ENCODE peak calls at places on chromosomes 11 and 22, in ten cellular contexts. One of them, this sample, is unnamed.

GRCh38 chr11:103682318-103683184 is 353.9 kb upstream of the DDI1 start:
- DNase-seq in thoracic aorta: peak
- DNase-seq in keratinocyte: peak
- DNase-seq in heart right ventricle: peak
- DNase-seq in brain microvascular endothelial cell: peak
- DNase-seq in H9: peak
- DNase-seq in fibroblast of mammary gland: peak
- DNase-seq in stomach: peak
- DNase-seq in psoas muscle: peak
- DNase-seq in tibial artery: peak
- DNase-seq in this sample: peak

GRCh38 chr11:112861356-112861755 is 99.9 kb upstream of the NCAM1 start:
- DNase-seq in thoracic aorta: no peak
- DNase-seq in keratinocyte: no peak
- DNase-seq in heart right ventricle: no peak
- DNase-seq in brain microvascular endothelial cell: no peak
- DNase-seq in H9: no peak
- DNase-seq in fibroblast of mammary gland: no peak
- DNase-seq in stomach: no peak
- DNase-seq in psoas muscle: no peak
- DNase-seq in tibial artery: no peak
- DNase-seq in this sample: no peak

GRCh38 chr22:49565516-49565855 is 262.2 kb downstream of the BRD1 start:
- DNase-seq in thoracic aorta: no peak
- DNase-seq in keratinocyte: no peak
- DNase-seq in heart right ventricle: no peak
- DNase-seq in brain microvascular endothelial cell: no peak
- DNase-seq in H9: peak
- DNase-seq in fibroblast of mammary gland: no peak
- DNase-seq in stomach: no peak
- DNase-seq in psoas muscle: no peak
- DNase-seq in tibial artery: peak
- DNase-seq in this sample: no peak

GRCh38 chr22:30647536-30647935 is 12.0 kb downstream of the SLC35E4 start:
- DNase-seq in thoracic aorta: no peak
- DNase-seq in keratinocyte: no peak
- DNase-seq in heart right ventricle: no peak
- DNase-seq in brain microvascular endothelial cell: no peak
- DNase-seq in H9: no peak
- DNase-seq in fibroblast of mammary gland: no peak
- DNase-seq in stomach: no peak
- DNase-seq in psoas muscle: no peak
- DNase-seq in tibial artery: no peak
- DNase-seq in this sample: no peak

GRCh38 chr11:283405-284080 is 5.3 kb downstream of the NLRP6 start:
- DNase-seq in thoracic aorta: no peak
- DNase-seq in keratinocyte: no peak
- DNase-seq in heart right ventricle: no peak
- DNase-seq in brain microvascular endothelial cell: no peak
- DNase-seq in H9: no peak
- DNase-seq in fibroblast of mammary gland: no peak
- DNase-seq in stomach: no peak
- DNase-seq in psoas muscle: no peak
- DNase-seq in tibial artery: no peak
- DNase-seq in this sample: no peak

GRCh38 chr11:3946445-3947017 is 91.1 kb downstream of the STIM1 start:
- DNase-seq in thoracic aorta: no peak
- DNase-seq in keratinocyte: no peak
- DNase-seq in heart right ventricle: no peak
- DNase-seq in brain microvascular endothelial cell: no peak
- DNase-seq in H9: no peak
- DNase-seq in fibroblast of mammary gland: no peak
- DNase-seq in stomach: no peak
- DNase-seq in psoas muscle: no peak
- DNase-seq in tibial artery: no peak
- DNase-seq in this sample: no peak

GRCh38 chr22:19898831-19899567 is 42.6 kb upstream of the COMT start:
- DNase-seq in thoracic aorta: no peak
- DNase-seq in keratinocyte: no peak
- DNase-seq in heart right ventricle: no peak
- DNase-seq in brain microvascular endothelial cell: no peak
- DNase-seq in H9: no peak
- DNase-seq in fibroblast of mammary gland: no peak
- DNase-seq in stomach: no peak
- DNase-seq in psoas muscle: no peak
- DNase-seq in tibial artery: no peak
- DNase-seq in this sample: no peak

GRCh38 chr22:21889251-21889990 is 22.0 kb upstream of the MAPK1 start:
- DNase-seq in thoracic aorta: no peak
- DNase-seq in keratinocyte: no peak
- DNase-seq in heart right ventricle: no peak
- DNase-seq in brain microvascular endothelial cell: no peak
- DNase-seq in H9: no peak
- DNase-seq in fibroblast of mammary gland: no peak
- DNase-seq in stomach: no peak
- DNase-seq in psoas muscle: no peak
- DNase-seq in tibial artery: no peak
- DNase-seq in this sample: no peak

GRCh38 chr11:120127236-120127635 is 10.7 kb downstream of the TRIM29 start:
- DNase-seq in thoracic aorta: no peak
- DNase-seq in keratinocyte: no peak
- DNase-seq in heart right ventricle: no peak
- DNase-seq in brain microvascular endothelial cell: no peak
- DNase-seq in H9: no peak
- DNase-seq in fibroblast of mammary gland: no peak
- DNase-seq in stomach: no peak
- DNase-seq in psoas muscle: no peak
- DNase-seq in tibial artery: no peak
- DNase-seq in this sample: no peak

GRCh38 chr11:28026634-28027290 is 81.2 kb downstream of the KIF18A start:
- DNase-seq in thoracic aorta: no peak
- DNase-seq in keratinocyte: no peak
- DNase-seq in heart right ventricle: no peak
- DNase-seq in brain microvascular endothelial cell: no peak
- DNase-seq in H9: no peak
- DNase-seq in fibroblast of mammary gland: no peak
- DNase-seq in stomach: no peak
- DNase-seq in psoas muscle: no peak
- DNase-seq in tibial artery: no peak
- DNase-seq in this sample: no peak

GRCh38 chr22:43404673-43405385 is 7.0 kb upstream of the MPPED1 start:
- DNase-seq in thoracic aorta: no peak
- DNase-seq in keratinocyte: peak
- DNase-seq in heart right ventricle: no peak
- DNase-seq in brain microvascular endothelial cell: no peak
- DNase-seq in H9: no peak
- DNase-seq in fibroblast of mammary gland: no peak
- DNase-seq in stomach: peak
- DNase-seq in psoas muscle: no peak
- DNase-seq in tibial artery: no peak
- DNase-seq in this sample: no peak

GRCh38 chr22:50625131-50625567 is 2.8 kb downstream of the ARSA start:
- DNase-seq in thoracic aorta: no peak
- DNase-seq in keratinocyte: no peak
- DNase-seq in heart right ventricle: no peak
- DNase-seq in brain microvascular endothelial cell: no peak
- DNase-seq in H9: no peak
- DNase-seq in fibroblast of mammary gland: no peak
- DNase-seq in stomach: no peak
- DNase-seq in psoas muscle: no peak
- DNase-seq in tibial artery: no peak
- DNase-seq in this sample: no peak

GRCh38 chr11:129282634-129283033 is 90.5 kb upstream of the ARHGAP32 start:
- DNase-seq in thoracic aorta: no peak
- DNase-seq in keratinocyte: no peak
- DNase-seq in heart right ventricle: no peak
- DNase-seq in brain microvascular endothelial cell: no peak
- DNase-seq in H9: no peak
- DNase-seq in fibroblast of mammary gland: no peak
- DNase-seq in stomach: no peak
- DNase-seq in psoas muscle: no peak
- DNase-seq in tibial artery: no peak
- DNase-seq in this sample: no peak

GRCh38 chr11:126725521-126725920 is 275.0 kb downstream of the KIRREL3 start:
- DNase-seq in thoracic aorta: no peak
- DNase-seq in keratinocyte: no peak
- DNase-seq in heart right ventricle: no peak
- DNase-seq in brain microvascular endothelial cell: no peak
- DNase-seq in H9: no peak
- DNase-seq in fibroblast of mammary gland: no peak
- DNase-seq in stomach: no peak
- DNase-seq in psoas muscle: no peak
- DNase-seq in tibial artery: no peak
- DNase-seq in this sample: no peak

GRCh38 chr11:94731921-94732601 is 36.1 kb upstream of the AMOTL1 start:
- DNase-seq in thoracic aorta: no peak
- DNase-seq in keratinocyte: peak
- DNase-seq in heart right ventricle: no peak
- DNase-seq in brain microvascular endothelial cell: peak
- DNase-seq in H9: no peak
- DNase-seq in fibroblast of mammary gland: peak
- DNase-seq in stomach: no peak
- DNase-seq in psoas muscle: peak
- DNase-seq in tibial artery: peak
- DNase-seq in this sample: peak

GRCh38 chr11:26134481-26135355 is 197.2 kb upstream of the ANO3 start:
- DNase-seq in thoracic aorta: no peak
- DNase-seq in keratinocyte: no peak
- DNase-seq in heart right ventricle: no peak
- DNase-seq in brain microvascular endothelial cell: peak
- DNase-seq in H9: peak
- DNase-seq in fibroblast of mammary gland: peak
- DNase-seq in stomach: no peak
- DNase-seq in psoas muscle: no peak
- DNase-seq in tibial artery: no peak
- DNase-seq in this sample: no peak
- TF ChIP-seq CTCF in thoracic aorta: no peak
- TF ChIP-seq CTCF in keratinocyte: peak
- TF ChIP-seq CTCF in heart right ventricle: peak
- TF ChIP-seq CTCF in brain microvascular endothelial cell: peak
- TF ChIP-seq CTCF in H9: peak
- TF ChIP-seq CTCF in fibroblast of mammary gland: peak
- TF ChIP-seq CTCF in stomach: no peak
- TF ChIP-seq CTCF in psoas muscle: peak
- TF ChIP-seq CTCF in tibial artery: no peak
- TF ChIP-seq CTCF in this sample: peak

DNA sequence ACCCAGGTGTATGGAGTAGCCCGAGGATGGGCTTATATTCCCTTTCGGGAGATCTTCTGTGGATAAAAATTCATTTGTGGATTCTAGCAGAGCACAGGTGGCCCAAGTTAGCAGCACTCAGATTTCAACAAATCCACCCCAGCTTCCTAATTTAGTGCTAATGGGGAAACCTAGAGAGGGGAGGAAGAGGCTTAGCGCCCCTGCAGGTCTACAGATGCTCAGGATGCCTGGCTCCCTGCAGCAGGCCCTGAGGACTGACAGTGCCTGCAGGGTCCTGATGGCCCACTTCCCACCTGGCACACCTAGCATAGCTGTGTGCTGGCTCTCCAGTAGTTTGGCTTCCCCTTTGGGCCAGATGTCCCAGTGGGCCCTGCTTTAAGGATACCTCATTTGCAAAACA is 6.5 kb downstream of the DGAT2 start:
- DNase-seq in thoracic aorta: no peak
- DNase-seq in keratinocyte: no peak
- DNase-seq in heart right ventricle: no peak
- DNase-seq in brain microvascular endothelial cell: no peak
- DNase-seq in H9: peak
- DNase-seq in fibroblast of mammary gland: no peak
- DNase-seq in stomach: no peak
- DNase-seq in psoas muscle: no peak
- DNase-seq in tibial artery: no peak
- DNase-seq in this sample: no peak
- TF ChIP-seq CTCF in thoracic aorta: no peak
- TF ChIP-seq CTCF in keratinocyte: no peak
- TF ChIP-seq CTCF in heart right ventricle: no peak
- TF ChIP-seq CTCF in brain microvascular endothelial cell: no peak
- TF ChIP-seq CTCF in H9: peak
- TF ChIP-seq CTCF in fibroblast of mammary gland: no peak
- TF ChIP-seq CTCF in stomach: no peak
- TF ChIP-seq CTCF in psoas muscle: no peak
- TF ChIP-seq CTCF in tibial artery: no peak
- TF ChIP-seq CTCF in this sample: no peak

GRCh38 chr11:84396521-84396920 is 1110.4 kb upstream of the CCDC90B start:
- DNase-seq in thoracic aorta: no peak
- DNase-seq in keratinocyte: no peak
- DNase-seq in heart right ventricle: no peak
- DNase-seq in brain microvascular endothelial cell: no peak
- DNase-seq in H9: no peak
- DNase-seq in fibroblast of mammary gland: peak
- DNase-seq in stomach: no peak
- DNase-seq in psoas muscle: no peak
- DNase-seq in tibial artery: no peak
- DNase-seq in this sample: no peak

GRCh38 chr11:84398017-84398626 is 1112.0 kb upstream of the CCDC90B start:
- DNase-seq in thoracic aorta: no peak
- DNase-seq in keratinocyte: no peak
- DNase-seq in heart right ventricle: no peak
- DNase-seq in brain microvascular endothelial cell: peak
- DNase-seq in H9: no peak
- DNase-seq in fibroblast of mammary gland: peak
- DNase-seq in stomach: no peak
- DNase-seq in psoas muscle: no peak
- DNase-seq in tibial artery: no peak
- DNase-seq in this sample: no peak
- TF ChIP-seq CTCF in thoracic aorta: no peak
- TF ChIP-seq CTCF in keratinocyte: peak
- TF ChIP-seq CTCF in heart right ventricle: no peak
- TF ChIP-seq CTCF in brain microvascular endothelial cell: peak
- TF ChIP-seq CTCF in H9: peak
- TF ChIP-seq CTCF in fibroblast of mammary gland: peak
- TF ChIP-seq CTCF in stomach: no peak
- TF ChIP-seq CTCF in psoas muscle: no peak
- TF ChIP-seq CTCF in tibial artery: no peak
- TF ChIP-seq CTCF in this sample: no peak

DNA sequence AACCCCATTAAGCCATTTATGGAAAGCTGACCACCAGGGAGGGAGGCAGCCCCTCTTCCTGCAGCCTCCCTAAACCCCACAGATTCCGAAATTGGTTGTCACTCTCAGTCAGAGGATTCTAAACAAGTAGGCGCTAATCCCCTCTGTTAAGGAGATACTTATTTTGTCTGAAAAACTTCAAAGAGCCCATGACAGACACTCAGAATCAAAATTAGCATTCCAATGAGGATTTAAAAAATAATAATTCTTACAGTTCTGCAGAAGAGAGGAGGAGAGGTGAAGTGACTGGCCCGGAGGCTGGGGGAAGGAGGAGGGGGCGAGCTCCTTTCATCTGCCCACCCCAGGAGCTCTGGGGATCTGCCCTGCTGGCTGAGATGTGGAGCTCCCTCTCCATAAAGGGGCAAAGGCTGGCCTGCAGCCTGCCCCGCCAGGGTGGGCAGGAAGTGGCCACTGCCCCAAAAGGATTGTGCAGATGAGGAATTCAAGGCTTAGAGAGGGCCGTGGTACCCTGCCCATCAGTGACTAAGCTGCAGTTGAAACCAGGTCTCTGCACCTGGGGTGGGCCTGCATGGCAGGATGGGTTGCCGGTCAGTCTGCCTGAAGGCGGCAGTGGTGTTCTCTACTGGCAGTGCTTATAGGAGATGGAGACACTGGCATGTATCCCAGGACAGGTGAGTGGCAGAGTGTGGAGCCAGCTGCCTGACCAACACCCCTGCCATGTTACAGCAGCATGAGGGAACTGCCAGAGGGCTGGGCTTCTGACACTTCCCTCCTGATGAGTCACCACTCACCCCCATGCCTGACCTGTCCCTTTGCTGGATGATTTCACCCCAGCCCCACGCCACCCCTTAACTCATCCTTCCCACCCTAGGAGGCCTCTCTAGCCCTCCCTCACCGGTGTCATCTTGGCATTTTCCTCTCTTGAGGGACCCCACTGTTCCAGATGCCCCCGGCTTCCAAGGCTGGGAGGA is 70.0 kb upstream of the LMO1 start:
- DNase-seq in thoracic aorta: no peak
- DNase-seq in keratinocyte: no peak
- DNase-seq in heart right ventricle: no peak
- DNase-seq in brain microvascular endothelial cell: peak
- DNase-seq in H9: peak
- DNase-seq in fibroblast of mammary gland: peak
- DNase-seq in stomach: no peak
- DNase-seq in psoas muscle: no peak
- DNase-seq in tibial artery: no peak
- DNase-seq in this sample: no peak
- TF ChIP-seq CTCF in thoracic aorta: no peak
- TF ChIP-seq CTCF in keratinocyte: peak
- TF ChIP-seq CTCF in heart right ventricle: no peak
- TF ChIP-seq CTCF in brain microvascular endothelial cell: no peak
- TF ChIP-seq CTCF in H9: no peak
- TF ChIP-seq CTCF in fibroblast of mammary gland: no peak
- TF ChIP-seq CTCF in stomach: no peak
- TF ChIP-seq CTCF in psoas muscle: no peak
- TF ChIP-seq CTCF in tibial artery: no peak
- TF ChIP-seq CTCF in this sample: no peak